ENCODE peak calls at places on chromosomes 7 and 10, in four cellular contexts. Y, I, T and F are unnamed samples.

GRCh38 chr10:119111968-119112515 is 8.1 kb downstream of the DENND10 start:
- DNase-seq in Y (peak), I (no peak), T (no peak), F (no peak)

GRCh38 chr10:7071421-7071820 is 339.4 kb downstream of the SFMBT2 start:
- DNase-seq in Y (no peak), I (no peak), T (no peak), F (no peak)

GRCh38 chr10:77949167-77949566 is 22.6 kb upstream of the DLG5 start:
- DNase-seq in Y (no peak), I (no peak), T (no peak), F (no peak)

GRCh38 chr10:12720217-12720981 is 281.1 kb downstream of the CCDC3 start:
- DNase-seq in Y (peak), I (no peak), T (peak), F (no peak)

GRCh38 chr10:1360011-1360580 is 303.9 kb downstream of the WDR37 start:
- DNase-seq in Y (no peak), I (no peak), T (no peak), F (no peak)

GRCh38 chr7:3188946-3189345 is 112.1 kb upstream of the SDK1 start:
- DNase-seq in Y (no peak), I (no peak), T (no peak), F (no peak)

GRCh38 chr10:26385443-26385842 is 52.7 kb upstream of the APBB1IP start:
- DNase-seq in Y (no peak), I (no peak), T (no peak), F (no peak)

GRCh38 chr7:71972513-71972912 is 439.6 kb downstream of the CALN1 start:
- DNase-seq in Y (no peak), I (no peak), T (no peak), F (no peak)

GRCh38 chr10:24251547-24251946 is 42.6 kb downstream of the KIAA1217 start:
- DNase-seq in Y (no peak), I (no peak), T (no peak), F (no peak)

GRCh38 chr7:148503900-148504487 is 86.6 kb upstream of the C7orf33 start:
- DNase-seq in Y (no peak), I (no peak), T (no peak), F (no peak)

GRCh38 chr7:41732279-41733062 is 29.6 kb upstream of the INHBA start:
- DNase-seq in Y (no peak), I (no peak), T (no peak), F (no peak)

GRCh38 chr10:79292026-79292425 is 55.2 kb upstream of the PPIF start:
- DNase-seq in Y (no peak), I (no peak), T (no peak), F (no peak)
- TF ChIP-seq CTCF in Y (no peak), I (no peak), T (no peak), F (no peak)

GRCh38 chr7:101397243-101397642 is 34.6 kb downstream of the COL26A1 start:
- DNase-seq in Y (no peak), I (no peak), T (no peak), F (no peak)
- TF ChIP-seq CTCF in Y (no peak), I (no peak), T (no peak), F (no peak)

GRCh38 chr10:94677691-94678090 is 5.8 kb upstream of the CYP2C18 start:
- DNase-seq in Y (no peak), I (no peak), T (peak), F (no peak)
- TF ChIP-seq CTCF in Y (no peak), I (no peak), T (peak), F (peak)

GRCh38 chr7:134028853-134029252 is 98.3 kb upstream of the LRGUK start:
- DNase-seq in Y (no peak), I (no peak), T (no peak), F (no peak)

GRCh38 chr7:134030460-134030865 is 96.7 kb upstream of the LRGUK start:
- DNase-seq in Y (no peak), I (no peak), T (peak), F (no peak)

GRCh38 chr7:134034652-134035051 is 92.5 kb upstream of the LRGUK start:
- DNase-seq in Y (no peak), I (no peak), T (peak), F (no peak)

GRCh38 chr7:134029743-134030142 is 97.4 kb upstream of the LRGUK start:
- DNase-seq in Y (no peak), I (no peak), T (no peak), F (no peak)

DNA sequence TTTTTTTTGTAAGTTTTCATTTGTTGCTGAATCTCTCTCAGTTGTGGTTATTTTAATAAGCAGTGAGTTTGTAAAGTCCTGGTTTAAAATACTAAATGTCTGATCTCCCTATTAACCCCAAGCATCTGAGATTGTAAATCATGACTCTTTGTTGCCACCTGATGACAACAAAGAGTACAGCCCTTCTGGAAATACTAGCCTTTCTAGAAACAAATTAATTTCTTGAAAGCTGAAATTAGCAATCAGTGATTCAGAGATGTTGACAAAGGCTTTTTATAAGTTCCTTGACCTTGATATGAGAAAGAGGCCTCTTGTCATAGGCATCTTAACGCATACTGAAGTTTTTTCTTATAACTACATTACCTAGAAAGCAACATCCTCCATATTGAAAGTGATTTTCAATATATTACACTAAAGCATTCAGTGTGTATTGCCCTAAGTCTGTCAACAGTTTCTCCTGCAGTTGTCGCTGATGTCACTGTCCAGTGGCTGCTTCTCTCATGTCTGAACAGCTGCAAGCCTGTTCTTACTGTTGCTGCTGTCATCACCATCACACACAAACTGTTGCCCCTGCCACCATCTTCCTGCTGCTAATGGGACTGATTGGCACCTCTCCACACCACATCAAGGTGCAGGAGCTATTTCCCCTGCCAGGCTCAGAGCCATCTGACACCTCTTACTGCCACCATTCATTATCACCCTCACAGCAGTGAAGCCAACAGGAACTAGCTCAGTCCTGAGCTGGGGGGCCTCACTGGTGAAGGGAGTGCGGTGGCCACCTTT is 95.1 kb upstream of the LRGUK start:
- DNase-seq in Y (no peak), I (no peak), T (no peak), F (no peak)
- TF ChIP-seq CTCF in Y (no peak), I (no peak), T (no peak), F (peak)

DNA sequence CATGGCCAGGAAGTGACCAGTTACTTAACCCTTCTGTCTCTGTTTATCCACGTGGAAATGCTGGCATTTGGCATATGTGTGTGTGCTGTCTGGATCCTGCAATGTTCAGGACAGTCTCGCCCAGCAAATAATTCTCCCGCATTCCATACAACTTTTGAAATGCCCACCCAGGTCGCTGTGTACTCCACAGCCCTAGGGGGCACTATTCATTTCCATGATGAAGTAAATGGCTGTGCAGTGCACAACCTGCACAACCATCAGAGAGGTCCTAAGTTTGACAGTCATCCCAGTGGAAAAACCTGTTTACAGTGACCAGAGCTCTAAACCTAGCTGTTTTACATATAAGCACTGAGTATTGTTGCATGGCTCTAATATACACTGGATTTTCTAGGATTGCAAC is 38.1 kb downstream of the ZNF503 start:
- DNase-seq in Y (no peak), I (no peak), T (no peak), F (no peak)
- TF ChIP-seq CTCF in Y (no peak), I (no peak), T (no peak), F (no peak)

DNA sequence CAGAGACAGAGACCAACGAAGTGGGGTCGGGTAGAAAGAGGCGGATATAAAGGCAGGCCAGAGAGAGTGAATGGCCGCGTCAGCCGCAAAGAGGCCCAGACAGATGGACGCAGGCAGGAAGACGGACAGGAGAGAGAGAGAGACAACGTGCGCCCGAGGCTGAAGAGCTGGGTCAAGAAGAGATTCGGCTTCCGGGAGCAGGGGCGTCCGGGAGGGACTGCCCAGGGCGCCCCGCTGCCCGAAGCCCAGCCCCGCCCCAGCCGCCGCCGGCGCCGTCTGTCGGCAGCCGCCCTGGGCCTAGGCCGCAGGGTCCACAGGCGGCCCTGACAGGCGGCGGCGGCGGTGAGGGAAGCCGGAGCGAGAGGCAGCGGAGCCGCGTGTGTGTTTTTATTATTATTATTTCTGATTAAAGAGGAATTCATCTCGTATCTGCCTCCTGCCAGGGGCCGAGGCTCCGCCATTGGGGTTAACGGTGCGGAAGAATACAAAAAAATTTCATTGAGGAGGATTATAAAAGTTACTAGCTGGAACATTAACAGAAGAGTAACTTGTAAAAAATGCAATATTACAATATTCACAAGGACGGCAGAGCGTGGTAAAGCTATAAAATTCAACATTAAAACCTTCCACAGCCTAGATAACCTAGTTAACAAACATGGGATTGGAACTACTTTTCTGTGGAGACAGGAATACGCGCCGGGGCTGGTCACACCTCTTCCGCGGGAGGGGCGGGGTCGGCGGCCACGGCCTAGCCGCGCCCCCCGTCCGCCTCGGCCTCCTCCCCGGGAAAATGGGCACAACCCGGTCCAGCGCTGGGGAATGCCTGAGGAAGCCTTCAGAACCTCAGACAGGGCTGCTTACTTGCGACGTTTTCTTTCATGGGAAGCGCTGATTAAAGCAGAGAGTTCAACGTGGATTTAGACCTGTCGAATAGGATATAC is 29.7 kb upstream of the PAX2 start:
- DNase-seq in Y (no peak), I (no peak), T (no peak), F (no peak)
- TF ChIP-seq CTCF in Y (no peak), I (no peak), T (no peak), F (no peak)

GRCh38 chr10:3781458-3782098 is 3.4 kb downstream of the KLF6 start:
- DNase-seq in Y (no peak), I (no peak), T (no peak), F (no peak)
- TF ChIP-seq CTCF in Y (peak), I (peak), T (peak), F (no peak)